ENCODE peak calls at places on chromosomes 7 and 10, in six cellular contexts. L, D, J, E, A and B are unnamed samples.

GRCh38 chr7:45112648-45113047 is 1.2 kb upstream of the TBRG4 start:
- DNase-seq in E (no peak), J (no peak), L (no peak), D (no peak), A (no peak), B (no peak)

GRCh38 chr10:118332948-118333710 is 9.0 kb downstream of the FAM204A start:
- DNase-seq in A (no peak), L (no peak), D (no peak), J (no peak), E (no peak), B (no peak)

GRCh38 chr10:70763567-70763966 is 21.6 kb downstream of the TBATA start:
- DNase-seq in D (no peak), L (no peak), E (no peak), J (no peak), A (no peak), B (no peak)

GRCh38 chr10:78358982-78359381 is 325.3 kb downstream of the RPS24 start:
- DNase-seq in A (no peak), J (no peak), E (no peak), D (no peak), L (no peak), B (no peak)

GRCh38 chr10:132735923-132736391 is 50.0 kb downstream of the NKX6-2 start:
- DNase-seq in A (no peak), E (no peak), D (no peak), L (no peak), J (no peak), B (no peak)

GRCh38 chr7:127107601-127108007 is 145.1 kb downstream of the GRM8 start:
- DNase-seq in J (peak), L (peak), A (no peak), E (peak), D (peak), B (no peak)

GRCh38 chr10:116097239-116097751 is 175.7 kb downstream of the GFRA1 start:
- DNase-seq in E (no peak), A (no peak), L (no peak), J (no peak), D (no peak), B (no peak)

GRCh38 chr10:27359792-27360320 is 119.3 kb upstream of the ACBD5 start:
- DNase-seq in L (no peak), D (no peak), J (no peak), E (no peak), A (no peak), B (no peak)

GRCh38 chr10:93160829-93161228 is 87.1 kb downstream of the CYP26A1 start:
- DNase-seq in A (no peak), L (no peak), J (no peak), E (no peak), D (no peak), B (no peak)